ENCODE peak calls at places on chromosomes 3 and 15, in eight cellular contexts. One of them, this sample, is unnamed.

GRCh38 chr3:31361391-31362273 is 171.1 kb upstream of the STT3B start:
- DNase-seq in CD8-positive, alpha-beta T cell: no peak
- DNase-seq in trophoblast cell: no peak
- DNase-seq in suprapubic skin: no peak
- DNase-seq in CD4-positive, CD25-positive, alpha-beta regulatory T cell: no peak
- DNase-seq in uterus: no peak
- DNase-seq in pancreas: no peak
- DNase-seq in mesendoderm: no peak
- DNase-seq in this sample: no peak

GRCh38 chr3:32421991-32422859 is 30.6 kb downstream of the CMTM7 start:
- DNase-seq in uterus: peak; percentile 78
- DNase-seq in trophoblast cell: no peak
- DNase-seq in CD4-positive, CD25-positive, alpha-beta regulatory T cell: no peak
- DNase-seq in suprapubic skin: peak; percentile 90
- DNase-seq in pancreas: peak; percentile 98
- DNase-seq in CD8-positive, alpha-beta T cell: no peak
- DNase-seq in mesendoderm: no peak
- DNase-seq in this sample: no peak

GRCh38 chr3:124601189-124601588 is 129.1 kb upstream of the UMPS start:
- DNase-seq in mesendoderm: no peak
- DNase-seq in trophoblast cell: no peak
- DNase-seq in CD8-positive, alpha-beta T cell: no peak
- DNase-seq in CD4-positive, CD25-positive, alpha-beta regulatory T cell: no peak
- DNase-seq in pancreas: no peak
- DNase-seq in uterus: no peak
- DNase-seq in suprapubic skin: no peak
- DNase-seq in this sample: no peak

GRCh38 chr3:130687327-130687726 is 59.3 kb downstream of the PIK3R4 start:
- DNase-seq in mesendoderm: no peak
- DNase-seq in CD4-positive, CD25-positive, alpha-beta regulatory T cell: no peak
- DNase-seq in trophoblast cell: no peak
- DNase-seq in pancreas: no peak
- DNase-seq in uterus: no peak
- DNase-seq in CD8-positive, alpha-beta T cell: no peak
- DNase-seq in suprapubic skin: no peak
- DNase-seq in this sample: no peak

GRCh38 chr15:48170981-48171380 is 7.1 kb downstream of the MYEF2 start:
- DNase-seq in suprapubic skin: no peak
- DNase-seq in trophoblast cell: no peak
- DNase-seq in CD8-positive, alpha-beta T cell: no peak
- DNase-seq in CD4-positive, CD25-positive, alpha-beta regulatory T cell: no peak
- DNase-seq in uterus: no peak
- DNase-seq in mesendoderm: no peak
- DNase-seq in pancreas: no peak
- DNase-seq in this sample: no peak

GRCh38 chr3:111745786-111746185 is 113.3 kb upstream of the PHLDB2 start:
- DNase-seq in mesendoderm: no peak
- DNase-seq in CD4-positive, CD25-positive, alpha-beta regulatory T cell: no peak
- DNase-seq in suprapubic skin: no peak
- DNase-seq in CD8-positive, alpha-beta T cell: no peak
- DNase-seq in pancreas: no peak
- DNase-seq in uterus: no peak
- DNase-seq in trophoblast cell: no peak
- DNase-seq in this sample: no peak

GRCh38 chr3:73611176-73611575 is 13.6 kb downstream of the PDZRN3 start:
- DNase-seq in trophoblast cell: no peak
- DNase-seq in CD4-positive, CD25-positive, alpha-beta regulatory T cell: no peak
- DNase-seq in uterus: no peak
- DNase-seq in CD8-positive, alpha-beta T cell: no peak
- DNase-seq in suprapubic skin: no peak
- DNase-seq in mesendoderm: no peak
- DNase-seq in pancreas: no peak
- DNase-seq in this sample: no peak

GRCh38 chr3:122435950-122436349 is 20.1 kb upstream of the WDR5B start:
- DNase-seq in CD8-positive, alpha-beta T cell: no peak
- DNase-seq in CD4-positive, CD25-positive, alpha-beta regulatory T cell: no peak
- DNase-seq in suprapubic skin: no peak
- DNase-seq in trophoblast cell: no peak
- DNase-seq in uterus: no peak
- DNase-seq in pancreas: no peak
- DNase-seq in mesendoderm: peak; percentile 16
- DNase-seq in this sample: no peak

GRCh38 chr15:62901087-62901486 is 141.5 kb upstream of the TPM1 start:
- DNase-seq in CD8-positive, alpha-beta T cell: no peak
- DNase-seq in trophoblast cell: no peak
- DNase-seq in suprapubic skin: no peak
- DNase-seq in pancreas: no peak
- DNase-seq in CD4-positive, CD25-positive, alpha-beta regulatory T cell: no peak
- DNase-seq in mesendoderm: no peak
- DNase-seq in uterus: no peak
- DNase-seq in this sample: no peak

GRCh38 chr15:62900071-62900812 is 142.3 kb upstream of the TPM1 start:
- DNase-seq in CD4-positive, CD25-positive, alpha-beta regulatory T cell: no peak
- DNase-seq in suprapubic skin: no peak
- DNase-seq in trophoblast cell: no peak
- DNase-seq in mesendoderm: no peak
- DNase-seq in CD8-positive, alpha-beta T cell: no peak
- DNase-seq in pancreas: no peak
- DNase-seq in uterus: no peak
- DNase-seq in this sample: no peak

GRCh38 chr15:62897634-62898033 is 144.9 kb upstream of the TPM1 start:
- DNase-seq in pancreas: no peak
- DNase-seq in suprapubic skin: no peak
- DNase-seq in CD8-positive, alpha-beta T cell: no peak
- DNase-seq in mesendoderm: no peak
- DNase-seq in trophoblast cell: no peak
- DNase-seq in uterus: no peak
- DNase-seq in CD4-positive, CD25-positive, alpha-beta regulatory T cell: no peak
- DNase-seq in this sample: no peak

GRCh38 chr15:62896969-62897486 is 145.5 kb upstream of the TPM1 start:
- DNase-seq in uterus: peak; percentile 95
- DNase-seq in CD8-positive, alpha-beta T cell: no peak
- DNase-seq in suprapubic skin: peak; percentile 89
- DNase-seq in trophoblast cell: peak; percentile 99
- DNase-seq in CD4-positive, CD25-positive, alpha-beta regulatory T cell: no peak
- DNase-seq in mesendoderm: peak; percentile 39
- DNase-seq in pancreas: peak; percentile 95
- DNase-seq in this sample: no peak

DNA sequence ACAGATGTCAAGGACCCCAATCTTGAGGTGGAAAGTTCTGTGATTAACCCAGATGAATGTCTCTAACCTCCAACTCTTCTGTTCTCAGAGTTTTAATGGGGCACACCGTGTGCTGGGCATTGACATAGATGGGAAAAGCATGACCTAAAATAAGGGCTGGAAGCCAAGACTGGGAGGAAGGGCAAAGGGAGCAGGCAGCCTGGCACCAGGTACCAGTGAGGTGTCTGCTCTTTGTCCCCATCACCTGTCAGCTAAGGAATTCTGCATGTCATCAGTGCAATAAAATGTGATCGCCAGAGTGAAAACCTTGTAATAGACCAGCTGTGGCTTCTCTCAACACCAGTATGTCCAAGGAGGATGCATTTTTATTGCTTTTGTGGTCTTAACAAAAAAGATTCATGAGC is 143.5 kb upstream of the TPM1 start:
- DNase-seq in CD4-positive, CD25-positive, alpha-beta regulatory T cell: no peak
- DNase-seq in trophoblast cell: no peak
- DNase-seq in suprapubic skin: no peak
- DNase-seq in mesendoderm: no peak
- DNase-seq in uterus: peak; percentile 58
- DNase-seq in CD8-positive, alpha-beta T cell: no peak
- DNase-seq in pancreas: peak; percentile 52
- DNase-seq in this sample: no peak
- H3K4me1 ChIP-seq in CD4-positive, CD25-positive, alpha-beta regulatory T cell: no peaks in the 10 kb centered on the region
- H3K4me1 ChIP-seq in trophoblast cell: peaks cover 44% of the 10 kb centered on the region
- H3K4me1 ChIP-seq in suprapubic skin: peaks cover 60% of the 10 kb centered on the region
- H3K4me1 ChIP-seq in mesendoderm: peaks cover 11% of the 10 kb centered on the region
- H3K4me1 ChIP-seq in uterus: peaks cover 3% of the 10 kb centered on the region
- H3K4me1 ChIP-seq in CD8-positive, alpha-beta T cell: no peaks in the 10 kb centered on the region
- H3K4me1 ChIP-seq in pancreas: peaks cover 19% of the 10 kb centered on the region
- H3K4me1 ChIP-seq in this sample: no peaks in the 10 kb centered on the region

GRCh38 chr3:44348993-44349392 is 10.4 kb downstream of the TCAIM start:
- DNase-seq in uterus: no peak
- DNase-seq in trophoblast cell: no peak
- DNase-seq in pancreas: no peak
- DNase-seq in CD8-positive, alpha-beta T cell: no peak
- DNase-seq in mesendoderm: no peak
- DNase-seq in CD4-positive, CD25-positive, alpha-beta regulatory T cell: no peak
- DNase-seq in suprapubic skin: no peak
- DNase-seq in this sample: no peak
- H3K4me3 ChIP-seq in uterus: no peak overlapping the region
- H3K4me3 ChIP-seq in trophoblast cell: no peak overlapping the region
- H3K4me3 ChIP-seq in pancreas: no peak overlapping the region
- H3K4me3 ChIP-seq in CD8-positive, alpha-beta T cell: no peak overlapping the region
- H3K4me3 ChIP-seq in mesendoderm: no peak overlapping the region
- H3K4me3 ChIP-seq in CD4-positive, CD25-positive, alpha-beta regulatory T cell: no peak overlapping the region
- H3K4me3 ChIP-seq in suprapubic skin: no peak overlapping the region
- H3K4me3 ChIP-seq in this sample: no peak overlapping the region

GRCh38 chr3:18401298-18401961 is 23.7 kb downstream of the SATB1 start:
- DNase-seq in CD8-positive, alpha-beta T cell: no peak
- DNase-seq in mesendoderm: no peak
- DNase-seq in CD4-positive, CD25-positive, alpha-beta regulatory T cell: peak; percentile 14
- DNase-seq in suprapubic skin: no peak
- DNase-seq in uterus: no peak
- DNase-seq in trophoblast cell: no peak
- DNase-seq in pancreas: no peak
- DNase-seq in this sample: no peak
- H3K27ac ChIP-seq in CD8-positive, alpha-beta T cell: peak overlapping the region; percentile 23
- H3K27ac ChIP-seq in mesendoderm: no peak overlapping the region
- H3K27ac ChIP-seq in CD4-positive, CD25-positive, alpha-beta regulatory T cell: peak overlapping the region; percentile 59
- H3K27ac ChIP-seq in suprapubic skin: no peak overlapping the region
- H3K27ac ChIP-seq in uterus: no peak overlapping the region
- H3K27ac ChIP-seq in trophoblast cell: no peak overlapping the region
- H3K27ac ChIP-seq in pancreas: no peak overlapping the region
- H3K27ac ChIP-seq in this sample: no peak overlapping the region

DNA sequence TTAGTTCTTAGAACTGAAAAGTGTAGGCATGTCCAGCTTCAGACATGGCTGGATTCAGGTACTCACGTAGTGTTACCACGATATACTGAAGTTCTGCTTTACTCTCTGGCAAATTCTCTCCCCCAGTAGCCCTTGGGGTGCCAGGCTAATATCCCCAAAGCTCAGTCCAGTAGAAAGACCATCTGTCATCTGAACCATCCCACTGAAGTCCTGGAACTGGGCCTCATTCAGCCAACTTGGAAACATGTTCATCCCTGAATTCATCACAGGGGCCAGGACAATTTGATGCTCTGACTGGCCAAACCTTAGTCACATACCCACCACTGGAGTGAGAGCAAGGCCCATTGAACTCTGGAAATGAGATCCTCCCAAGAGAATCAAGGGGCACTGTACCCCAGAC is 8.2 kb downstream of the EFCC1 start:
- DNase-seq in mesendoderm: no peak
- DNase-seq in CD4-positive, CD25-positive, alpha-beta regulatory T cell: no peak
- DNase-seq in suprapubic skin: no peak
- DNase-seq in pancreas: no peak
- DNase-seq in uterus: no peak
- DNase-seq in CD8-positive, alpha-beta T cell: no peak
- DNase-seq in trophoblast cell: no peak
- DNase-seq in this sample: no peak
- H3K4me1 ChIP-seq in mesendoderm: no peaks in the 10 kb centered on the region
- H3K4me1 ChIP-seq in CD4-positive, CD25-positive, alpha-beta regulatory T cell: peaks cover 3% of the 10 kb centered on the region
- H3K4me1 ChIP-seq in suprapubic skin: peaks cover 18% of the 10 kb centered on the region
- H3K4me1 ChIP-seq in pancreas: no peaks in the 10 kb centered on the region
- H3K4me1 ChIP-seq in uterus: no peaks in the 10 kb centered on the region
- H3K4me1 ChIP-seq in CD8-positive, alpha-beta T cell: peaks cover 18% of the 10 kb centered on the region
- H3K4me1 ChIP-seq in trophoblast cell: peaks cover 5% of the 10 kb centered on the region
- H3K4me1 ChIP-seq in this sample: peaks cover 13% of the 10 kb centered on the region

GRCh38 chr3:57594144-57594543 is 3.0 kb downstream of the ARF4 start:
- DNase-seq in suprapubic skin: no peak
- DNase-seq in uterus: no peak
- DNase-seq in pancreas: no peak
- DNase-seq in CD8-positive, alpha-beta T cell: no peak
- DNase-seq in trophoblast cell: no peak
- DNase-seq in CD4-positive, CD25-positive, alpha-beta regulatory T cell: no peak
- DNase-seq in mesendoderm: no peak
- DNase-seq in this sample: no peak
- H3K4me3 ChIP-seq in suprapubic skin: peak overlapping the region; percentile 86
- H3K4me3 ChIP-seq in uterus: no peak overlapping the region
- H3K4me3 ChIP-seq in pancreas: peak overlapping the region; percentile 79
- H3K4me3 ChIP-seq in CD8-positive, alpha-beta T cell: no peak overlapping the region
- H3K4me3 ChIP-seq in trophoblast cell: no peak overlapping the region
- H3K4me3 ChIP-seq in CD4-positive, CD25-positive, alpha-beta regulatory T cell: peak overlapping the region; percentile 88
- H3K4me3 ChIP-seq in mesendoderm: no peak overlapping the region
- H3K4me3 ChIP-seq in this sample: no peak overlapping the region